ENCODE peak calls at places on chromosomes 2 and 18, in four cellular contexts. One of them, this sample, is unnamed.

GRCh38 chr2:82234283-82234682 is 1929.7 kb upstream of the LRRTM1 start:
- DNase-seq in GM23338: peak
- DNase-seq in MCF 10A: peak
- DNase-seq in heart right ventricle: no peak
- DNase-seq in this sample: no peak

GRCh38 chr2:10240161-10240681 is 62.5 kb upstream of the HPCAL1 start:
- DNase-seq in heart right ventricle: no peak
- DNase-seq in MCF 10A: no peak
- DNase-seq in GM23338: no peak
- DNase-seq in this sample: no peak

GRCh38 chr2:42925742-42926437 is 133.5 kb upstream of the HAAO start:
- DNase-seq in MCF 10A: no peak
- DNase-seq in GM23338: peak
- DNase-seq in heart right ventricle: peak
- DNase-seq in this sample: no peak

GRCh38 chr18:67300498-67300897 is 216.0 kb downstream of the DSEL start:
- DNase-seq in GM23338: peak
- DNase-seq in heart right ventricle: no peak
- DNase-seq in MCF 10A: no peak
- DNase-seq in this sample: no peak

GRCh38 chr2:106012591-106013347 is 181.3 kb downstream of the UXS1 start:
- DNase-seq in MCF 10A: no peak
- DNase-seq in heart right ventricle: no peak
- DNase-seq in GM23338: no peak
- DNase-seq in this sample: peak

GRCh38 chr2:238600506-238601432 is 174.0 kb downstream of the ASB1 start:
- DNase-seq in heart right ventricle: no peak
- DNase-seq in MCF 10A: no peak
- DNase-seq in GM23338: no peak
- DNase-seq in this sample: no peak

GRCh38 chr2:145253492-145253891 is 733.6 kb upstream of the ZEB2 start:
- DNase-seq in GM23338: peak
- DNase-seq in MCF 10A: no peak
- DNase-seq in heart right ventricle: no peak
- DNase-seq in this sample: no peak

GRCh38 chr2:134232868-134233732 is 20.8 kb upstream of the MGAT5 start:
- DNase-seq in GM23338: no peak
- DNase-seq in MCF 10A: no peak
- DNase-seq in heart right ventricle: no peak
- DNase-seq in this sample: no peak

GRCh38 chr2:216657086-216657855 is 24.1 kb downstream of the IGFBP2 start:
- DNase-seq in GM23338: no peak
- DNase-seq in MCF 10A: no peak
- DNase-seq in heart right ventricle: no peak
- DNase-seq in this sample: no peak

GRCh38 chr2:150182564-150183249 is 304.8 kb downstream of the RND3 start:
- DNase-seq in GM23338: no peak
- DNase-seq in MCF 10A: no peak
- DNase-seq in heart right ventricle: no peak
- DNase-seq in this sample: no peak

GRCh38 chr2:206324869-206325268 is 50.4 kb downstream of the ZDBF2 start:
- DNase-seq in heart right ventricle: no peak
- DNase-seq in MCF 10A: no peak
- DNase-seq in GM23338: no peak
- DNase-seq in this sample: no peak

GRCh38 chr2:206328979-206329378 is 54.5 kb downstream of the ZDBF2 start:
- DNase-seq in heart right ventricle: no peak
- DNase-seq in MCF 10A: no peak
- DNase-seq in GM23338: peak
- DNase-seq in this sample: no peak

GRCh38 chr2:206323033-206323432 is 48.6 kb downstream of the ZDBF2 start:
- DNase-seq in MCF 10A: no peak
- DNase-seq in heart right ventricle: no peak
- DNase-seq in GM23338: no peak
- DNase-seq in this sample: no peak

GRCh38 chr2:206323486-206323885 is 49.0 kb downstream of the ZDBF2 start:
- DNase-seq in heart right ventricle: no peak
- DNase-seq in MCF 10A: no peak
- DNase-seq in GM23338: peak
- DNase-seq in this sample: no peak
- TF ChIP-seq CTCF in heart right ventricle: no peak
- TF ChIP-seq CTCF in MCF 10A: no peak
- TF ChIP-seq CTCF in GM23338: peak
- TF ChIP-seq CTCF in this sample: no peak

GRCh38 chr2:241975593-241976284 is 106.2 kb downstream of the RTP5 start:
- DNase-seq in GM23338: no peak
- DNase-seq in MCF 10A: peak
- DNase-seq in heart right ventricle: no peak
- DNase-seq in this sample: no peak

GRCh38 chr2:241974096-241974495 is 104.6 kb downstream of the RTP5 start:
- DNase-seq in heart right ventricle: no peak
- DNase-seq in MCF 10A: no peak
- DNase-seq in GM23338: no peak
- DNase-seq in this sample: no peak

GRCh38 chr2:241977557-241978300 is 108.2 kb downstream of the RTP5 start:
- DNase-seq in GM23338: no peak
- DNase-seq in heart right ventricle: no peak
- DNase-seq in MCF 10A: no peak
- DNase-seq in this sample: no peak

GRCh38 chr2:241974851-241975592 is 105.5 kb downstream of the RTP5 start:
- DNase-seq in heart right ventricle: no peak
- DNase-seq in GM23338: no peak
- DNase-seq in MCF 10A: no peak
- DNase-seq in this sample: no peak

GRCh38 chr2:241976296-241976695 is 106.8 kb downstream of the RTP5 start:
- DNase-seq in heart right ventricle: no peak
- DNase-seq in MCF 10A: no peak
- DNase-seq in GM23338: no peak
- DNase-seq in this sample: no peak
- TF ChIP-seq CTCF in heart right ventricle: no peak
- TF ChIP-seq CTCF in MCF 10A: no peak
- TF ChIP-seq CTCF in GM23338: no peak
- TF ChIP-seq CTCF in this sample: no peak

GRCh38 chr2:191574232-191574631 is 103.7 kb upstream of the NABP1 start:
- DNase-seq in MCF 10A: no peak
- DNase-seq in GM23338: no peak
- DNase-seq in heart right ventricle: no peak
- DNase-seq in this sample: peak

GRCh38 chr2:191572319-191572718 is 105.6 kb upstream of the NABP1 start:
- DNase-seq in MCF 10A: no peak
- DNase-seq in GM23338: no peak
- DNase-seq in heart right ventricle: no peak
- DNase-seq in this sample: no peak

GRCh38 chr2:191573216-191573615 is 104.7 kb upstream of the NABP1 start:
- DNase-seq in GM23338: no peak
- DNase-seq in heart right ventricle: no peak
- DNase-seq in MCF 10A: no peak
- DNase-seq in this sample: no peak

GRCh38 chr2:191569025-191569424 is 108.9 kb upstream of the NABP1 start:
- DNase-seq in GM23338: peak
- DNase-seq in MCF 10A: no peak
- DNase-seq in heart right ventricle: no peak
- DNase-seq in this sample: no peak

GRCh38 chr2:191571163-191571769 is 106.7 kb upstream of the NABP1 start:
- DNase-seq in GM23338: peak
- DNase-seq in heart right ventricle: no peak
- DNase-seq in MCF 10A: peak
- DNase-seq in this sample: no peak
- TF ChIP-seq CTCF in GM23338: no peak
- TF ChIP-seq CTCF in heart right ventricle: no peak
- TF ChIP-seq CTCF in MCF 10A: peak
- TF ChIP-seq CTCF in this sample: peak

DNA sequence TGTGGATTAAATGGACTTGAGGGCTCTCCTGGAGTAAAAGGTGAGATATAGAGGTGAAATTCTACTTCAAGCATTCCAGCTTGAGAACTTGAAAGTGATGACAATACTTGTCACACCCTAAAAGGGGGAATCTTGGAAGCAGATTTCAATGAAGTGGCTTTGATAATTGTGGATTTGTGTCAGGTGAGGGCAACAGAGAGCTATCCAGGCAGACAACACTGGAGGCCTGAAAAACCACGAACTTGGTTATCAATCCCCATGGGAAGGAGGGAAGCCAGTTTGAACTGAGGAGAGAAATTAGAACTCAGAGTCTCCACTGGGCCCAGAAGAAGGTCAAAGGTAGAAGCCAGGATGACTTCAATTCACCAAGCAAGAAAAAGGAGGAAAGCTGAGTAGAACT is 263.9 kb downstream of the FIGN start:
- DNase-seq in GM23338: peak
- DNase-seq in MCF 10A: peak
- DNase-seq in heart right ventricle: no peak
- DNase-seq in this sample: peak
- TF ChIP-seq CTCF in GM23338: peak
- TF ChIP-seq CTCF in MCF 10A: peak
- TF ChIP-seq CTCF in heart right ventricle: peak
- TF ChIP-seq CTCF in this sample: peak

DNA sequence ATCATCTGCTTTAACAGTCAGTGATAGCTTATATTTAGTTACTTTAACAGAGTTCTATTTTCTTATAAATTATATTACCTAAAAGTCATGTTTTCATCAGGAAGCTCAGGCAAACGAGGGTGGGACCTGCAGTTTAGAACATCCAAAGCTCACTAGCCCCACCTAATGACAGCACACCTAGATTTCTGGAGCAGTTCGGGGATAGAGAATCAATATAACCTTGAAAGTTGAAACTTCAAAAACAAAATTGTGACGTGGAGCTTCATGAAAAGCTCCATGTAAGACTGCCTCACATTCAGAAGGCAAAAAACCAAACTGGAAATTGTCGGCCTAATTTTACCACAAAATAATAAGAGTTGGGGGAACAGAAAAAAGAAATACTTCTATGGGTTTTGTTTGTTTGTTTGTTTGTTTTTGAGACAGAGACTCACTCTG is 185.9 kb upstream of the CCDC150 start:
- DNase-seq in heart right ventricle: no peak
- DNase-seq in GM23338: peak
- DNase-seq in MCF 10A: peak
- DNase-seq in this sample: peak
- TF ChIP-seq CTCF in heart right ventricle: peak
- TF ChIP-seq CTCF in GM23338: peak
- TF ChIP-seq CTCF in MCF 10A: peak
- TF ChIP-seq CTCF in this sample: peak

DNA sequence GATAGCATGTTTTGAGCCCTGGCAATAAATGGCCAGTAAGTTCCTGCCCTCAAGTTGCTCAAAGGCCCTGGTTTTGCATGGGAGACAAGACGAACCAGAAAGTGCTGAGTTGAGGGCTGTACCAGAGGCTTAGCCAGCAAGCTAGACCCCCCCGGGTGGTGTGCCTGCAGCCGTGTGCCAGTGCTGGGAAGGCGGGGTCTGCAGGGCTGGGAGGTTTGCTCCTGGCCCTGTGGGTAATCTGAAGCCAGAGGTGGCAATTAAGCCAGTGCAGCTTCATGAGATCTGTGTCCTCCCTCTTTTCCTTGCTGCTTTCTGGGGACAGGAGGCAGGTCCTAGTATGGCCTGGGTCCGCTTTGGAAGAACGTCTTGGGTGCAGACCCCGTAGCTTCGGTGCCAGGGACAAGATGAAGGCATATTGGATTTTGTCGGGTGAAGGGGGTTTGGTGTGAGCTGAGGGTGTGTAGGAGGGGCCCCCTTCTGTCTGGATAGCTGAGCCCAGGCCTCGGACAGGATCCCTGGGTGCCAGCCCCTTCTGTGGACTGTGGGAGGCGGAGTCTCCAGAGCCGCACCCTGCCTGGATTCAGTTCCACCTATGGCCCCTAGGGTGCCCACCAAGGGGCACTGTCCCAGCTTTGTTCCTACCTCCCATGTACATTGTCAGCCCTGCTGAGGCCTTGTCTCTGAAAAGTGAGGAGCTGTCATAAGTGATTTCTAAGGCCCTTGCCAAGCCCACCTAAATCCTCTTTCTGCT is 15.6 kb downstream of the ATOH8 start:
- DNase-seq in heart right ventricle: no peak
- DNase-seq in MCF 10A: no peak
- DNase-seq in GM23338: peak
- DNase-seq in this sample: no peak
- TF ChIP-seq CTCF in heart right ventricle: peak
- TF ChIP-seq CTCF in MCF 10A: peak
- TF ChIP-seq CTCF in GM23338: peak
- TF ChIP-seq CTCF in this sample: peak

GRCh38 chr2:224749136-224749535 is 33.0 kb upstream of the CCDC195 start:
- DNase-seq in MCF 10A: peak
- DNase-seq in GM23338: peak
- DNase-seq in heart right ventricle: no peak
- DNase-seq in this sample: no peak
- TF ChIP-seq CTCF in MCF 10A: no peak
- TF ChIP-seq CTCF in GM23338: peak
- TF ChIP-seq CTCF in heart right ventricle: no peak
- TF ChIP-seq CTCF in this sample: peak

GRCh38 chr2:187500585-187501359 is 52.7 kb upstream of the CALCRL start:
- DNase-seq in heart right ventricle: no peak
- DNase-seq in MCF 10A: peak
- DNase-seq in GM23338: peak
- DNase-seq in this sample: peak

GRCh38 chr2:187497140-187497539 is 49.1 kb upstream of the CALCRL start:
- DNase-seq in MCF 10A: no peak
- DNase-seq in GM23338: no peak
- DNase-seq in heart right ventricle: no peak
- DNase-seq in this sample: no peak

GRCh38 chr2:187499941-187500532 is 52.0 kb upstream of the CALCRL start:
- DNase-seq in heart right ventricle: peak
- DNase-seq in MCF 10A: peak
- DNase-seq in GM23338: peak
- DNase-seq in this sample: peak

GRCh38 chr2:187493877-187494568 is 46.0 kb upstream of the CALCRL start:
- DNase-seq in heart right ventricle: no peak
- DNase-seq in GM23338: no peak
- DNase-seq in MCF 10A: no peak
- DNase-seq in this sample: no peak

DNA sequence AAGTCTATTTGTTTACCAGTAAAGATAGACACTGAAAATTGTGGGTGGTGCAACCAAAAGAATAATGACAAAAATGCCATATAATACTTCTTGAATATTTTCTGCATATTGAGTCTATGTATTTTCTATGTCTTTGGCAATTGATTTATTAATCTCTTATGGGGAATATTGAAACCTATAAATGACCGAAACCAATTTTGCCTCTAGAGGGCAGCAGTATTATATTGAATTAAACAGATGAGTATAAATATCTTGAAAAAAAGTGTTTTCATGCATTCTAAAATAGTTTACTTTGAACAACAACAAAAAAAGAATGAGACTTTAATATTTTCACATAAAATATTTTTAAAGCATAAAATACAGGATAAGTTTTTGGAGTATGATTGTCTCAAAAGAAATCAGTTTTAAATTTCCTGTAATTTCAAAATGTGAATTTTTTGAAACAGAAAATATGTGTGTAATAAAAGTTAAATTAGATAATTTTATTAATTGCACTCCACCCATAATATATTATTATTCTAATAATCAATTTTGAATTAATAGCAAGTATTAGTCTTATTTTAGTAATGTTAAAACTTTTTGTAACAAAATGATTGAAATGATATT is 49.9 kb upstream of the CALCRL start:
- DNase-seq in heart right ventricle: no peak
- DNase-seq in MCF 10A: peak
- DNase-seq in GM23338: peak
- DNase-seq in this sample: no peak
- TF ChIP-seq CTCF in heart right ventricle: no peak
- TF ChIP-seq CTCF in MCF 10A: peak
- TF ChIP-seq CTCF in GM23338: peak
- TF ChIP-seq CTCF in this sample: peak